ENCODE peak calls at places on chromosomes 4 and X, in eight cellular contexts. G is left colon, C is endothelial cell, D is endothelial cell of umbilical vein, H is RPMI7951, J is AG08396, M is ELR, S is RWPE2. N is an unnamed sample.

GRCh38 chrX:46791927-46792825 is 33.3 kb upstream of the SLC9A7 start:
- DNase-seq in S (peak; percentile 64), H (peak; percentile 98), J (peak; percentile 55), M (peak; percentile 94), G (no peak), C (no peak), D (peak; percentile 84), N (peak; percentile 49)

GRCh38 chrX:103864149-103864548 is 32.1 kb upstream of the RAB9B start:
- DNase-seq in M (no peak), H (no peak), J (no peak), S (no peak), C (no peak), D (no peak), G (no peak), N (no peak)

GRCh38 chr4:150849016-150849415 is 166.1 kb downstream of the LRBA start:
- DNase-seq in H (no peak), C (no peak), M (peak; percentile 39), S (no peak), G (no peak), J (no peak), D (no peak), N (no peak)

GRCh38 chrX:1152090-1152489 is 60.4 kb downstream of the CRLF2 start:
- DNase-seq in C (no peak), J (no peak), S (no peak), M (no peak), H (no peak), G (no peak), D (no peak), N (peak; percentile 5)

GRCh38 chrX:139759637-139760036 is 51.7 kb upstream of the MCF2 start:
- DNase-seq in J (peak; percentile 5), M (peak; percentile 35), C (peak; percentile 12), G (no peak), H (peak; percentile 11), S (no peak), D (peak; percentile 18), N (no peak)

GRCh38 chr4:7194251-7195137 is 2.2 kb downstream of the SORCS2 start:
- DNase-seq in C (peak; percentile 59), S (no peak), D (no peak), H (no peak), M (peak; percentile 42), G (no peak), J (peak; percentile 62), N (no peak)

GRCh38 chr4:36081185-36081584 is 163.1 kb downstream of the ARAP2 start:
- DNase-seq in S (no peak), D (no peak), H (no peak), C (no peak), G (no peak), M (peak; percentile 29), J (no peak), N (no peak)

GRCh38 chrX:153405426-153405825 is 4.3 kb upstream of the PNMA6E start:
- DNase-seq in J (no peak), M (no peak), S (no peak), D (no peak), H (no peak), G (no peak), C (no peak), N (no peak)

GRCh38 chr4:185249105-185249504 is 39.7 kb downstream of the SNX25 start:
- DNase-seq in G (no peak), C (no peak), S (no peak), J (no peak), H (no peak), M (no peak), D (no peak), N (no peak)

GRCh38 chrX:16772460-16772859 is 13.8 kb upstream of the TXLNG start:
- DNase-seq in D (no peak), G (no peak), C (no peak), S (no peak), H (no peak), J (no peak), M (no peak), N (no peak)

GRCh38 chr4:29405151-29405550 is 1315.0 kb upstream of the PCDH7 start:
- DNase-seq in H (no peak), J (no peak), C (no peak), M (peak; percentile 23), G (no peak), D (no peak), S (no peak), N (no peak)

GRCh38 chr4:185165605-185166063 is 22.6 kb downstream of the SLC25A4 start:
- DNase-seq in C (no peak), J (no peak), H (peak; percentile 80), S (no peak), G (no peak), M (no peak), D (peak; percentile 38), N (no peak)

GRCh38 chr4:76854858-76855257 is 43.1 kb downstream of the SOWAHB start:
- DNase-seq in D (no peak), H (no peak), G (no peak), J (no peak), S (no peak), C (no peak), M (no peak), N (no peak)

GRCh38 chrX:3295731-3296130 is 50.7 kb downstream of the MXRA5 start:
- DNase-seq in C (no peak), M (peak; percentile 36), D (peak; percentile 6), H (peak; percentile 40), J (no peak), G (no peak), S (no peak), N (no peak)

GRCh38 chr4:152806492-152807125 is 26.9 kb downstream of the ARFIP1 start:
- DNase-seq in S (no peak), M (no peak), G (no peak), H (no peak), J (no peak), D (no peak), C (no peak), N (no peak)

GRCh38 chrX:124211312-124211942 is 121.0 kb upstream of the TEX13D start:
- DNase-seq in J (peak; percentile 11), D (peak; percentile 12), M (peak; percentile 44), C (peak; percentile 9), S (no peak), G (no peak), H (peak; percentile 40), N (no peak)

GRCh38 chr4:22237155-22237751 is 278.6 kb downstream of the ADGRA3 start:
- DNase-seq in G (peak; percentile 79), S (no peak), H (no peak), M (peak; percentile 32), J (no peak), D (no peak), C (peak; percentile 69), N (peak; percentile 80)

GRCh38 chr4:175450446-175450845 is 361.6 kb downstream of the GPM6A start:
- DNase-seq in M (no peak), C (no peak), S (no peak), D (no peak), J (no peak), G (no peak), H (no peak), N (no peak)

GRCh38 chr4:14908635-14909034 is 93.6 kb upstream of the CPEB2 start:
- DNase-seq in D (no peak), G (no peak), H (peak; percentile 58), C (no peak), J (no peak), M (peak; percentile 57), S (no peak), N (no peak)

GRCh38 chr4:183348706-183349659 is 26.8 kb upstream of the CLDN24 start:
- DNase-seq in J (peak; percentile 85), M (peak; percentile 97), C (no peak), H (peak; percentile 87), D (peak; percentile 76), S (no peak), G (no peak), N (no peak)

GRCh38 chr4:160498211-160498610 is 1395.3 kb downstream of the RAPGEF2 start:
- DNase-seq in M (no peak), D (no peak), J (no peak), H (no peak), S (no peak), C (no peak), G (no peak), N (no peak)

GRCh38 chrX:105701310-105702052 is 120.9 kb upstream of the NRK start:
- DNase-seq in H (no peak), D (no peak), M (peak; percentile 0), G (no peak), S (no peak), J (no peak), C (no peak), N (no peak)

GRCh38 chr4:184437988-184438774 is 36.2 kb downstream of the IRF2 start:
- DNase-seq in C (no peak), J (no peak), H (no peak), G (no peak), M (no peak), S (no peak), D (no peak), N (no peak)

GRCh38 chrX:69096963-69097362 is 68.3 kb downstream of the PJA1 start:
- DNase-seq in G (no peak), M (no peak), J (no peak), D (no peak), S (no peak), C (no peak), H (no peak), N (no peak)